ENCODE peak calls at places on chromosomes 13 and 19, in eight cellular contexts. Z is NCI-H1092 treated with DMSO at 0.1 percent for 48 hours; D is NCI-H510A; F is HT-29; R is HEK293T; N is activated CD4-positive, alpha-beta T cell treated with anti-CD3 and anti-CD28 coated beads, Interleukin-2, amount 10 ng/mL, durations not matched to agents 7 days and 5 days; A is iris pigment epithelial cell; G is GM12891. T is an unnamed sample.

GRCh38 chr19:18710986-18711751 is 27.7 kb downstream of the CRTC1 start:
- DNase-seq in Z (no peak), D (no peak), F (no peak), R (no peak), N (no peak), A (peak; percentile 42), G (no peak), T (no peak)

GRCh38 chr19:45782820-45783785 is 813 bp upstream of the DMPK start:
- DNase-seq in Z (no peak), D (no peak), F (no peak), R (no peak), N (no peak), A (peak; percentile 68), G (no peak), T (no peak)

GRCh38 chr13:29991343-29991742 is 140.9 kb upstream of the UBL3 start:
- DNase-seq in Z (no peak), D (no peak), F (no peak), R (no peak), N (no peak), A (peak; percentile 57), G (no peak), T (no peak)

GRCh38 chr19:34662919-34663318 is 14.0 kb downstream of the SCGB2B2 start:
- DNase-seq in Z (peak; percentile 27), D (no peak), F (peak; percentile 84), R (peak; percentile 35), N (peak; percentile 64), A (peak; percentile 26), G (no peak), T (peak; percentile 69)

GRCh38 chr19:55383789-55384575 is at the start of gene TMEM238:
- DNase-seq in Z (peak; percentile 40), D (peak; percentile 60), F (peak; percentile 88), R (no peak), N (peak; percentile 56), A (peak; percentile 81), G (peak; percentile 84), T (no peak)

GRCh38 chr13:35987572-35988513 is 143.3 kb downstream of the DCLK1 start:
- DNase-seq in Z (no peak), D (peak; percentile 62), F (no peak), R (no peak), N (no peak), A (no peak), G (no peak), T (no peak)

GRCh38 chr19:29528946-29529645 is 3.3 kb downstream of the VSTM2B start:
- DNase-seq in Z (no peak), D (no peak), F (no peak), R (no peak), N (no peak), A (no peak), G (no peak), T (no peak)

GRCh38 chr19:42090687-42091086 is 14.7 kb downstream of the ZNF574 start:
- DNase-seq in Z (no peak), D (no peak), F (no peak), R (no peak), N (peak; percentile 41), A (no peak), G (no peak), T (no peak)

GRCh38 chr19:2477141-2477710 is 1.3 kb downstream of the GADD45B start:
- DNase-seq in Z (peak; percentile 6), D (no peak), F (peak; percentile 34), R (no peak), N (no peak), A (peak; percentile 51), G (no peak), T (no peak)

GRCh38 chr13:113939905-113940339 is 34.0 kb downstream of the C13orf46 start:
- DNase-seq in Z (no peak), D (no peak), F (no peak), R (no peak), N (no peak), A (no peak), G (no peak), T (no peak)

GRCh38 chr19:16324384-16325160 is at the start of gene KLF2:
- DNase-seq in Z (peak; percentile 42), D (peak; percentile 64), F (peak; percentile 69), R (peak; percentile 83), N (peak; percentile 93), A (peak; percentile 89), G (peak; percentile 81), T (peak; percentile 85)

GRCh38 chr19:13008926-13009787 is 13.9 kb downstream of the NFIX start:
- DNase-seq in Z (no peak), D (no peak), F (no peak), R (no peak), N (no peak), A (no peak), G (no peak), T (no peak)

GRCh38 chr13:50796463-50796862 is 47.0 kb downstream of the DLEU7 start:
- DNase-seq in Z (no peak), D (no peak), F (no peak), R (no peak), N (no peak), A (no peak), G (no peak), T (no peak)

GRCh38 chr13:77502104-77502720 is 33.3 kb upstream of the SCEL start:
- DNase-seq in Z (no peak), D (no peak), F (no peak), R (no peak), N (no peak), A (no peak), G (no peak), T (no peak)

GRCh38 chr19:33755314-33756020 is 41.2 kb upstream of the KCTD15 start:
- DNase-seq in Z (no peak), D (no peak), F (no peak), R (no peak), N (no peak), A (no peak), G (no peak), T (no peak)